ENCODE peak calls at places on chromosome 12, in eight cellular contexts. Z, I, M, Q, H, S, J and A are unnamed samples.

GRCh38 chr12:92596388-92596787 is 106.4 kb upstream of the PLEKHG7 start:
- DNase-seq in Z (no peak), I (peak), M (peak), Q (no peak), H (peak), S (no peak), J (no peak), A (no peak)

GRCh38 chr12:76706099-76706498 is 57.8 kb upstream of the ZDHHC17 start:
- DNase-seq in Z (no peak), I (peak), M (peak), Q (no peak), H (peak), S (no peak), J (no peak), A (no peak)

GRCh38 chr12:94650143-94651056 is at the start of gene TMCC3:
- DNase-seq in Z (peak), I (peak), M (peak), Q (no peak), H (peak), S (peak), J (no peak), A (peak)

GRCh38 chr12:46049665-46050064 is 59.3 kb upstream of the SCAF11 start:
- DNase-seq in Z (no peak), I (no peak), M (peak), Q (no peak), H (peak), S (no peak), J (no peak), A (no peak)

GRCh38 chr12:113800201-113800600 is 165.9 kb downstream of the RBM19 start:
- DNase-seq in Z (no peak), I (no peak), M (no peak), Q (no peak), H (no peak), S (no peak), J (no peak), A (no peak)

GRCh38 chr12:11765817-11766794 is 116.6 kb downstream of the ETV6 start:
- DNase-seq in Z (no peak), I (peak), M (no peak), Q (no peak), H (peak), S (peak), J (peak), A (no peak)

GRCh38 chr12:57171668-57172067 is 24.2 kb upstream of the LRP1-AS start:
- DNase-seq in Z (no peak), I (peak), M (no peak), Q (peak), H (peak), S (no peak), J (no peak), A (no peak)

GRCh38 chr12:128840862-128841468 is 12.3 kb upstream of the GLT1D1 start:
- DNase-seq in Z (no peak), I (no peak), M (no peak), Q (no peak), H (no peak), S (no peak), J (no peak), A (no peak)

GRCh38 chr12:97837401-97837800 is 374.8 kb downstream of the RMST start:
- DNase-seq in Z (peak), I (peak), M (peak), Q (no peak), H (peak), S (no peak), J (no peak), A (no peak)

GRCh38 chr12:86948851-86949250 is 692.7 kb upstream of the MGAT4C start:
- DNase-seq in Z (no peak), I (peak), M (no peak), Q (no peak), H (peak), S (no peak), J (no peak), A (no peak)

GRCh38 chr12:28993720-28994119 is 155.4 kb upstream of the FAR2 start:
- DNase-seq in Z (no peak), I (no peak), M (no peak), Q (no peak), H (peak), S (no peak), J (no peak), A (no peak)

GRCh38 chr12:92493816-92494215 is 209.0 kb upstream of the PLEKHG7 start:
- DNase-seq in Z (no peak), I (no peak), M (no peak), Q (no peak), H (no peak), S (no peak), J (no peak), A (no peak)

GRCh38 chr12:98909749-98910148 is 264.7 kb downstream of the APAF1 start:
- DNase-seq in Z (peak), I (no peak), M (no peak), Q (no peak), H (no peak), S (no peak), J (no peak), A (no peak)

GRCh38 chr12:5556033-5556614 is 124.2 kb downstream of the NTF3 start:
- DNase-seq in Z (no peak), I (no peak), M (peak), Q (no peak), H (no peak), S (peak), J (no peak), A (peak)

GRCh38 chr12:23949212-23950010 is at the start of gene SOX5:
- DNase-seq in Z (peak), I (peak), M (no peak), Q (no peak), H (peak), S (no peak), J (no peak), A (no peak)

GRCh38 chr12:4297617-4298016 is 23.4 kb upstream of the TIGAR start:
- DNase-seq in Z (no peak), I (no peak), M (no peak), Q (no peak), H (no peak), S (peak), J (no peak), A (no peak)

GRCh38 chr12:75995691-75996090 is 35.9 kb downstream of the PHLDA1 start:
- DNase-seq in Z (peak), I (no peak), M (peak), Q (no peak), H (no peak), S (no peak), J (no peak), A (no peak)

GRCh38 chr12:25241171-25242020 is 9.3 kb downstream of the KRAS start:
- DNase-seq in Z (peak), I (peak), M (peak), Q (peak), H (peak), S (no peak), J (no peak), A (no peak)

GRCh38 chr12:69908208-69908607 is 83.2 kb downstream of the MYRFL start:
- DNase-seq in Z (no peak), I (no peak), M (no peak), Q (no peak), H (peak), S (no peak), J (no peak), A (no peak)